ENCODE peak calls at places on chromosomes 12 and 14, in five cellular contexts. One of them, this sample, is unnamed.

GRCh38 chr12:75694891-75695290 is 183.5 kb upstream of the KRR1 start:
- DNase-seq in HCT116: peak
- DNase-seq in astrocyte of the cerebellum: no peak
- DNase-seq in GM06990: no peak
- DNase-seq in mammary epithelial cell: no peak
- DNase-seq in this sample: no peak

GRCh38 chr12:30440826-30441602 is 254.7 kb downstream of the IPO8 start:
- DNase-seq in GM06990: no peak
- DNase-seq in mammary epithelial cell: no peak
- DNase-seq in HCT116: peak
- DNase-seq in astrocyte of the cerebellum: no peak
- DNase-seq in this sample: no peak

GRCh38 chr14:100670017-100670974 is 56.4 kb upstream of the DLK1 start:
- DNase-seq in mammary epithelial cell: no peak
- DNase-seq in astrocyte of the cerebellum: no peak
- DNase-seq in GM06990: no peak
- DNase-seq in HCT116: no peak
- DNase-seq in this sample: no peak

GRCh38 chr12:122951979-122952892 is 14.0 kb downstream of the ABCB9 start:
- DNase-seq in mammary epithelial cell: peak
- DNase-seq in GM06990: no peak
- DNase-seq in HCT116: peak
- DNase-seq in astrocyte of the cerebellum: peak
- DNase-seq in this sample: no peak

GRCh38 chr12:106296179-106296877 is 6.2 kb upstream of the TCP11L2 start:
- DNase-seq in HCT116: peak
- DNase-seq in GM06990: no peak
- DNase-seq in astrocyte of the cerebellum: no peak
- DNase-seq in mammary epithelial cell: peak
- DNase-seq in this sample: no peak

GRCh38 chr14:100428727-100429126 is 105.6 kb downstream of the SLC25A47 start:
- DNase-seq in HCT116: no peak
- DNase-seq in astrocyte of the cerebellum: peak
- DNase-seq in GM06990: no peak
- DNase-seq in mammary epithelial cell: no peak
- DNase-seq in this sample: no peak

GRCh38 chr14:33943484-33943883 is 7.4 kb downstream of the EGLN3 start:
- DNase-seq in astrocyte of the cerebellum: no peak
- DNase-seq in HCT116: no peak
- DNase-seq in GM06990: no peak
- DNase-seq in mammary epithelial cell: no peak
- DNase-seq in this sample: no peak

GRCh38 chr14:76654573-76654955 is 106.7 kb upstream of the VASH1 start:
- DNase-seq in HCT116: no peak
- DNase-seq in GM06990: no peak
- DNase-seq in mammary epithelial cell: peak
- DNase-seq in astrocyte of the cerebellum: no peak
- DNase-seq in this sample: no peak

GRCh38 chr12:8890313-8891084 is 23.8 kb upstream of the PHC1 start:
- DNase-seq in HCT116: no peak
- DNase-seq in mammary epithelial cell: peak
- DNase-seq in GM06990: no peak
- DNase-seq in astrocyte of the cerebellum: peak
- DNase-seq in this sample: peak

GRCh38 chr14:49962616-49963015 is 69.7 kb downstream of the ARF6 start:
- DNase-seq in mammary epithelial cell: peak
- DNase-seq in astrocyte of the cerebellum: no peak
- DNase-seq in GM06990: no peak
- DNase-seq in HCT116: no peak
- DNase-seq in this sample: no peak

GRCh38 chr14:68008491-68008890 is 188.9 kb downstream of the RAD51B start:
- DNase-seq in astrocyte of the cerebellum: no peak
- DNase-seq in GM06990: no peak
- DNase-seq in mammary epithelial cell: no peak
- DNase-seq in HCT116: no peak
- DNase-seq in this sample: no peak

GRCh38 chr12:13205809-13206559 is 9.5 kb downstream of the EMP1 start:
- DNase-seq in GM06990: no peak
- DNase-seq in astrocyte of the cerebellum: peak
- DNase-seq in mammary epithelial cell: peak
- DNase-seq in HCT116: peak
- DNase-seq in this sample: peak

GRCh38 chr14:61244051-61244450 is 37.1 kb downstream of the TMEM30B start:
- DNase-seq in GM06990: no peak
- DNase-seq in astrocyte of the cerebellum: no peak
- DNase-seq in mammary epithelial cell: no peak
- DNase-seq in HCT116: no peak
- DNase-seq in this sample: no peak

GRCh38 chr12:93325855-93326254 is 51.9 kb upstream of the NUDT4 start:
- DNase-seq in astrocyte of the cerebellum: peak
- DNase-seq in mammary epithelial cell: peak
- DNase-seq in HCT116: no peak
- DNase-seq in GM06990: no peak
- DNase-seq in this sample: no peak

GRCh38 chr12:104133861-104134260 is 4.1 kb downstream of the NFYB start:
- DNase-seq in HCT116: no peak
- DNase-seq in GM06990: no peak
- DNase-seq in astrocyte of the cerebellum: no peak
- DNase-seq in mammary epithelial cell: no peak
- DNase-seq in this sample: no peak

GRCh38 chr14:57930241-57930975 is 64.5 kb upstream of the SLC35F4 start:
- DNase-seq in GM06990: no peak
- DNase-seq in HCT116: no peak
- DNase-seq in astrocyte of the cerebellum: no peak
- DNase-seq in mammary epithelial cell: no peak
- DNase-seq in this sample: no peak

GRCh38 chr12:14952295-14952995 is 9.0 kb downstream of the ARHGDIB start:
- DNase-seq in mammary epithelial cell: peak
- DNase-seq in GM06990: no peak
- DNase-seq in astrocyte of the cerebellum: peak
- DNase-seq in HCT116: peak
- DNase-seq in this sample: peak

GRCh38 chr14:91269076-91269991 is 24.8 kb upstream of the GPR68 start:
- DNase-seq in GM06990: no peak
- DNase-seq in mammary epithelial cell: no peak
- DNase-seq in HCT116: no peak
- DNase-seq in astrocyte of the cerebellum: no peak
- DNase-seq in this sample: no peak

GRCh38 chr12:132182711-132183365 is 38.6 kb downstream of the NOC4L start:
- DNase-seq in astrocyte of the cerebellum: no peak
- DNase-seq in GM06990: no peak
- DNase-seq in mammary epithelial cell: no peak
- DNase-seq in HCT116: no peak
- DNase-seq in this sample: no peak

GRCh38 chr14:60651051-60651935 is 2.0 kb upstream of the SIX1 start:
- DNase-seq in mammary epithelial cell: no peak
- DNase-seq in GM06990: no peak
- DNase-seq in astrocyte of the cerebellum: no peak
- DNase-seq in HCT116: no peak
- DNase-seq in this sample: no peak

GRCh38 chr12:81585787-81586186 is 173.4 kb downstream of the PPFIA2 start:
- DNase-seq in mammary epithelial cell: no peak
- DNase-seq in astrocyte of the cerebellum: no peak
- DNase-seq in GM06990: no peak
- DNase-seq in HCT116: no peak
- DNase-seq in this sample: no peak
- H3K4me3 ChIP-seq in mammary epithelial cell: no peak
- H3K4me3 ChIP-seq in astrocyte of the cerebellum: no peak
- H3K4me3 ChIP-seq in GM06990: no peak
- H3K4me3 ChIP-seq in HCT116: no peak
- H3K4me3 ChIP-seq in this sample: no peak

DNA sequence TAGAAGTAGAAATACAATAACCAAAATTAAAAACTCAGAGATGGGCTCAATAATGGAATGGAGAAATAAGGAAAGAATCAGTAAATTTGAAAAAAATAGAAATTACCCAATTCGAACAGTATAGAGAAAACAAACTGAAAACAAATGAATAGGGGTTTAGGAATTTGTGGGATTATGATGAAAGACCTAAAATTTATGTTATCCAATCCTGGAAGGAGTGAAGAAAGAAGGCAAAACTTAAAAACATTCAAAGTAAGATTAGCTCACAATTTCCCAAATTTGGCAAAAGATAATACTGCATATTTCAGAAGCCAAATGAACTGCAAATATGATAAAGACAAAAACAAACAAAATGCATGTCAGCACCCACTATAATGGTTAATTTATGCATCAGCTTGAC is 177.1 kb downstream of the CCDC91 start:
- DNase-seq in HCT116: no peak
- DNase-seq in mammary epithelial cell: no peak
- DNase-seq in astrocyte of the cerebellum: no peak
- DNase-seq in GM06990: no peak
- DNase-seq in this sample: no peak
- TF ChIP-seq CTCF in HCT116: no peak
- TF ChIP-seq CTCF in mammary epithelial cell: no peak
- TF ChIP-seq CTCF in astrocyte of the cerebellum: no peak
- TF ChIP-seq CTCF in GM06990: no peak
- TF ChIP-seq CTCF in this sample: no peak

GRCh38 chr14:35113308-35113950 is 8.4 kb downstream of the PPP2R3C start:
- DNase-seq in GM06990: no peak
- DNase-seq in HCT116: no peak
- DNase-seq in mammary epithelial cell: no peak
- DNase-seq in astrocyte of the cerebellum: no peak
- DNase-seq in this sample: no peak

GRCh38 chr14:35114036-35114435 is 7.8 kb downstream of the PPP2R3C start:
- DNase-seq in astrocyte of the cerebellum: no peak
- DNase-seq in mammary epithelial cell: no peak
- DNase-seq in GM06990: no peak
- DNase-seq in HCT116: no peak
- DNase-seq in this sample: peak

GRCh38 chr14:35121026-35121886 is 534 bp downstream of the PPP2R3C start:
- DNase-seq in astrocyte of the cerebellum: no peak
- DNase-seq in mammary epithelial cell: no peak
- DNase-seq in HCT116: no peak
- DNase-seq in GM06990: peak
- DNase-seq in this sample: no peak

GRCh38 chr14:35116242-35116641 is 5.5 kb downstream of the PPP2R3C start:
- DNase-seq in mammary epithelial cell: no peak
- DNase-seq in astrocyte of the cerebellum: no peak
- DNase-seq in HCT116: no peak
- DNase-seq in GM06990: no peak
- DNase-seq in this sample: no peak

DNA sequence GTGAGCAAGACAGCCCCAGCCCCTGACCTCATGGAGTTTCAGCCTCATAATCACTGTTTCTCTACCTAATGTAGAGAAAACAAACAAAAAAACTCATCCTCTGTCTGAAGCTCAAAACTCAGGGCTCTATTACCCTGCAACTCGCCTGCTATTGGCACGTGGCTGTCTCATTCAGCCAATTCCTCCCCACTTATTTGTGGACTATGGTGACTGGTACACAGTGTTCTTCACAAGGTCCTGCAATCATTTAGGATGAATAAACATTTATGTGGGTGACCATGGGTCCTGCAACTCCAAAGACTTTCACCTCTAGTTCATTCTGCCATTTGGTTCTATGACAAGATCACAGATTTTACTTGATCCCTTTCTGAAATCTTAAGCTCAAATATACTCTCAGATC is 4.7 kb downstream of the PPP2R3C start:
- DNase-seq in GM06990: no peak
- DNase-seq in mammary epithelial cell: no peak
- DNase-seq in astrocyte of the cerebellum: no peak
- DNase-seq in HCT116: no peak
- DNase-seq in this sample: no peak
- H3K4me3 ChIP-seq in GM06990: no peak
- H3K4me3 ChIP-seq in mammary epithelial cell: no peak
- H3K4me3 ChIP-seq in astrocyte of the cerebellum: no peak
- H3K4me3 ChIP-seq in HCT116: no peak
- H3K4me3 ChIP-seq in this sample: no peak

GRCh38 chr12:111407371-111408115 is 1.8 kb downstream of the SH2B3 start:
- DNase-seq in HCT116: no peak
- DNase-seq in mammary epithelial cell: no peak
- DNase-seq in GM06990: no peak
- DNase-seq in astrocyte of the cerebellum: no peak
- DNase-seq in this sample: no peak

GRCh38 chr12:111408686-111409402 is 3.1 kb downstream of the SH2B3 start:
- DNase-seq in GM06990: no peak
- DNase-seq in mammary epithelial cell: no peak
- DNase-seq in astrocyte of the cerebellum: no peak
- DNase-seq in HCT116: no peak
- DNase-seq in this sample: no peak

GRCh38 chr12:111409403-111410228 is 3.9 kb downstream of the SH2B3 start:
- DNase-seq in mammary epithelial cell: peak
- DNase-seq in astrocyte of the cerebellum: no peak
- DNase-seq in GM06990: peak
- DNase-seq in HCT116: no peak
- DNase-seq in this sample: no peak

GRCh38 chr12:111406474-111407370 is 999 bp downstream of the SH2B3 start:
- DNase-seq in mammary epithelial cell: no peak
- DNase-seq in HCT116: no peak
- DNase-seq in GM06990: peak
- DNase-seq in astrocyte of the cerebellum: no peak
- DNase-seq in this sample: no peak

GRCh38 chr12:111408116-111408440 is 2.4 kb downstream of the SH2B3 start:
- DNase-seq in HCT116: no peak
- DNase-seq in GM06990: no peak
- DNase-seq in mammary epithelial cell: no peak
- DNase-seq in astrocyte of the cerebellum: no peak
- DNase-seq in this sample: no peak
- TF ChIP-seq CTCF in HCT116: no peak
- TF ChIP-seq CTCF in GM06990: no peak
- TF ChIP-seq CTCF in mammary epithelial cell: no peak
- TF ChIP-seq CTCF in astrocyte of the cerebellum: no peak
- TF ChIP-seq CTCF in this sample: no peak

GRCh38 chr12:51910168-51910567 is 2.9 kb downstream of the ACVRL1 start:
- DNase-seq in GM06990: no peak
- DNase-seq in HCT116: no peak
- DNase-seq in astrocyte of the cerebellum: no peak
- DNase-seq in mammary epithelial cell: no peak
- DNase-seq in this sample: no peak
- H3K4me3 ChIP-seq in GM06990: no peak
- H3K4me3 ChIP-seq in HCT116: no peak
- H3K4me3 ChIP-seq in astrocyte of the cerebellum: no peak
- H3K4me3 ChIP-seq in mammary epithelial cell: no peak
- H3K4me3 ChIP-seq in this sample: no peak

GRCh38 chr12:79420146-79420618 is 270.6 kb downstream of the PAWR start:
- DNase-seq in mammary epithelial cell: peak
- DNase-seq in GM06990: no peak
- DNase-seq in HCT116: peak
- DNase-seq in astrocyte of the cerebellum: peak
- DNase-seq in this sample: peak
- TF ChIP-seq CTCF in mammary epithelial cell: peak
- TF ChIP-seq CTCF in GM06990: peak
- TF ChIP-seq CTCF in HCT116: peak
- TF ChIP-seq CTCF in astrocyte of the cerebellum: peak
- TF ChIP-seq CTCF in this sample: peak

This sample was measured in AG04450.